ENCODE peak calls at places on chromosomes 6 and 20, in eight cellular contexts. W is Caco-2, M is mesendoderm, K is mesenchymal stem cell, G is Panc1, X is transverse colon, N is astrocyte, J is heart left ventricle. O is an unnamed sample. For H3K4me1, the result is how much of the 10 kb centered on the place peaks cover.

GRCh38 chr6:5471637-5472430 is 210.5 kb downstream of the FARS2 start:
- DNase-seq in K (peak), N (peak), M (peak), G (no peak), W (no peak), X (no peak), J (no peak), O (peak)

GRCh38 chr20:22060610-22061009 is 355.1 kb downstream of the PAX1 start:
- DNase-seq in G (no peak), X (no peak), W (no peak), J (no peak), K (no peak), N (no peak), M (no peak), O (no peak)

GRCh38 chr6:36914227-36914794 is 28.6 kb downstream of the C6orf89 start:
- DNase-seq in G (peak), W (peak), M (peak), X (peak), J (no peak), N (no peak), K (peak), O (no peak)

GRCh38 chr6:1686117-1687098 is 76.7 kb downstream of the FOXC1 start:
- DNase-seq in G (peak), X (no peak), J (peak), K (peak), M (no peak), N (peak), W (no peak), O (no peak)

GRCh38 chr6:52361347-52361944 is 505 bp upstream of the PAQR8 start:
- DNase-seq in K (peak), J (peak), X (peak), G (no peak), N (peak), W (no peak), M (peak), O (no peak)

GRCh38 chr20:51258582-51259175 is 235.8 kb upstream of the KCNG1 start:
- DNase-seq in G (no peak), N (peak), K (peak), X (no peak), W (peak), J (no peak), M (peak), O (no peak)

GRCh38 chr6:131116755-131117360 is 18.4 kb upstream of the AKAP7 start:
- DNase-seq in W (no peak), K (peak), N (no peak), J (no peak), M (peak), X (no peak), G (peak), O (no peak)

GRCh38 chr6:107062691-107063090 is 34.7 kb downstream of the MTRES1 start:
- DNase-seq in N (no peak), G (no peak), W (no peak), J (no peak), M (peak), K (no peak), X (no peak), O (no peak)

GRCh38 chr6:113104546-113105325 is 752.4 kb upstream of the MARCKS start:
- DNase-seq in W (no peak), X (no peak), N (peak), G (no peak), M (no peak), J (no peak), K (peak), O (no peak)

GRCh38 chr20:24619212-24619611 is 149.8 kb downstream of the SYNDIG1 start:
- DNase-seq in M (no peak), J (no peak), W (no peak), X (no peak), N (no peak), K (no peak), G (no peak), O (no peak)

GRCh38 chr6:97282726-97283617 is at the start of gene MMS22L:
- DNase-seq in X (peak), W (peak), J (peak), N (peak), M (peak), K (peak), G (peak), O (peak)

GRCh38 chr6:34237316-34237721 is 646 bp downstream of the HMGA1 start:
- DNase-seq in J (no peak), G (no peak), K (no peak), N (no peak), M (no peak), W (no peak), X (no peak), O (peak)

GRCh38 chr6:150142657-150143501 is at the start of gene PPP1R14C:
- DNase-seq in K (no peak), N (peak), X (peak), M (peak), G (no peak), W (no peak), J (peak), O (no peak)

GRCh38 chr20:8796088-8796665 is 272.7 kb upstream of the PLCB4 start:
- DNase-seq in W (no peak), M (no peak), J (no peak), N (peak), K (no peak), X (no peak), G (no peak), O (no peak)

GRCh38 chr20:25274481-25274880 is 26.6 kb downstream of the PYGB start:
- DNase-seq in N (no peak), G (no peak), M (no peak), K (no peak), J (peak), W (peak), X (peak), O (peak)

GRCh38 chr6:41939091-41939847 is 2.3 kb downstream of the CCND3 start:
- DNase-seq in X (peak), J (peak), N (peak), W (peak), M (peak), K (peak), G (no peak), O (no peak)

GRCh38 chr6:112039431-112039770 is 14.5 kb upstream of the CCN6 start:
- DNase-seq in N (no peak), G (no peak), W (no peak), M (no peak), X (no peak), J (no peak), K (no peak), O (no peak)

GRCh38 chr6:6699741-6700367 is 111.3 kb downstream of the LY86 start:
- DNase-seq in W (no peak), K (peak), N (peak), G (no peak), M (peak), J (peak), X (peak), O (peak)

DNA sequence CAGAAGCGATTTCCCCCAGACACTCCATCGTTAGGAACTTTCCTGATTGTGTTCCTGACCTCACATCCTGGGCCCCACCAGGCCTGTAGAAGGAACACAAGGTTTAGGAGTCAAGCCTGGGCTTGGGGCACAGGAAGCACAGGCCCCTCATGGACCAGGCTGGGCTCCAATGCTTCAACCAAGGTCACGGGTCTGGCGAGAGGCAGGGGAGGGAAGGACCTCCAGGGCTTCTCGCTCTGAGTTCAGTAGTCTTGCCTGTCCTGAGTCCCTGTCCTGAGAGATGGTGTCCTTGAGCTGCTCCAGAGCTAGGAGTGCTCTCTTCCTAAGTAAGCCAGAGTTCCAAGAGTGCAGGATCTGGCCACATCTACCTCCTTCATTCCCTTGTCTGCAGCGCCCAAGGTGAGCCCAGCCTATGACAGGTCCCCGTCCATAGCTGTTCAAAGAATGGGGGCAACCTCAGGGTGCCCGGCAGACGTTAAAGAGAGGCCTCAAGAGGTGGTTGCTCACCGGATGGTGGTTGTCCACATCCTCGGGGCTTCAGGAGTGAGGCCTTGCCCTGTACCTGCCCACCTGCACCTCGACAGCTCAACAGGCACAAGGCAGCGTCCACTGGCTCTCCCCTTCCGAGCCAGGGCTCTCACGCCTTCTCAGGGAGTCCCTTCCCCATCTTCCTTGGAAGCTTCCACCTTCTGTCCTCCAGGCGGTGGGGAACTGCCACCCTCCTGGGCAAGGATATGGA is 1.6 kb upstream of the TUBB1 start:
- DNase-seq in J (no peak), W (no peak), K (no peak), M (no peak), N (no peak), X (no peak), G (no peak), O (no peak)
- H3K4me1 ChIP-seq in J (under half), W (under half), K (under half), M (under half), N (under half), X (under half), G (under half), O (under half)

GRCh38 chr20:36682311-36682710 is 36.3 kb upstream of the SLA2 start:
- DNase-seq in W (no peak), J (no peak), X (no peak), K (no peak), M (no peak), N (no peak), G (no peak), O (no peak)

GRCh38 chr20:36672991-36673390 is 27.0 kb upstream of the SLA2 start:
- DNase-seq in K (peak), W (no peak), G (no peak), X (no peak), N (no peak), J (no peak), M (no peak), O (no peak)

GRCh38 chr20:36677422-36677771 is 31.4 kb upstream of the SLA2 start:
- DNase-seq in K (no peak), J (no peak), M (no peak), G (no peak), X (no peak), W (no peak), N (no peak), O (no peak)

DNA sequence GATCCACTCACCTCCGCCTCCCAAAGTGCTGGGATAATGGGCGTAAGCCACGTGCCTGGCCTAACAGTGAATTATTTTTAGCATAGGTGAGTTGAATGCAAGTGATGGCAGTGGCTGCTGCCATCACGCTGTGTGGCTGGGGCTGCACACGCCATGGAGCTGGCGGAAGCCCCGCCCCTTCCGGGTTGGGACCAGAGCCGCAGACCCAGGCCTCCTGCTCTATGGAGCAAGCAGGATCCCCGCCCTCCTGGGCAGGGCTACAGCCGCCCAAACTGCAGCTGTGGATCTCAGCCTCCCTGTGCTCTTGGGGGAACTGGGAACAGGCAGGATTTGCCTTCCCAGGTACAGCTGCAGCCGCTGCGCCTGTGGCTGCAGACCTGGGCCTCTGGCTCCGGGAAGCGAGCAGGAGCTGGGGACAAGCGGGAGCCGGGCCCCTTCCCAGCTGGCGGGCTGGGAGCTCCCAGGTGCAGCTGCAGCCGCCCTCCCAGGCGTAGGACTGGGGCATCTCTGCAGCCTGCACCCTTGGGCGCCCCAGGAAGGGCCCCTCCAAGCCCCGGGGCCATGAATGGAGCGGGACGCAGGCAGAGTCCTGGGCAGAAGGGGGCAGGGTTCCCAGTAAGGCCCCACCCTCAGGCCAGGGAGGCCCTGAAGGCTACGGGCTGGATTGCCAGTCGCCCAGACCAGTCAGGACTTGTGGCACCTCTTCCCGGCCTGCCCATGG is 30.9 kb upstream of the SLA2 start:
- DNase-seq in K (peak), W (peak), X (no peak), N (no peak), M (peak), G (no peak), J (no peak), O (peak)
- H3K4me3 ChIP-seq in K (no peak), W (no peak), X (no peak), N (no peak), M (peak), G (no peak), J (no peak), O (peak)

GRCh38 chr6:144415014-144415413 is 129.9 kb downstream of the UTRN start:
- DNase-seq in G (peak), X (no peak), W (no peak), K (peak), J (no peak), N (peak), M (no peak), O (no peak)
- H3K4me1 ChIP-seq in G (half or more), X (under half), W (under half), K (under half), J (under half), N (under half), M (under half), O (under half)

GRCh38 chr20:47349365-47350180 is 6.9 kb downstream of the ZMYND8 start:
- DNase-seq in N (peak), J (no peak), M (peak), K (no peak), W (no peak), X (no peak), G (no peak), O (no peak)

GRCh38 chr20:47352332-47353223 is 3.9 kb downstream of the ZMYND8 start:
- DNase-seq in X (peak), J (peak), K (no peak), G (no peak), N (peak), W (no peak), M (peak), O (no peak)

GRCh38 chr20:47350181-47350550 is 6.3 kb downstream of the ZMYND8 start:
- DNase-seq in G (no peak), X (no peak), N (no peak), K (no peak), J (no peak), W (no peak), M (no peak), O (no peak)

GRCh38 chr20:47351643-47352331 is 4.7 kb downstream of the ZMYND8 start:
- DNase-seq in N (no peak), X (no peak), J (no peak), G (no peak), W (no peak), M (peak), K (no peak), O (no peak)

DNA sequence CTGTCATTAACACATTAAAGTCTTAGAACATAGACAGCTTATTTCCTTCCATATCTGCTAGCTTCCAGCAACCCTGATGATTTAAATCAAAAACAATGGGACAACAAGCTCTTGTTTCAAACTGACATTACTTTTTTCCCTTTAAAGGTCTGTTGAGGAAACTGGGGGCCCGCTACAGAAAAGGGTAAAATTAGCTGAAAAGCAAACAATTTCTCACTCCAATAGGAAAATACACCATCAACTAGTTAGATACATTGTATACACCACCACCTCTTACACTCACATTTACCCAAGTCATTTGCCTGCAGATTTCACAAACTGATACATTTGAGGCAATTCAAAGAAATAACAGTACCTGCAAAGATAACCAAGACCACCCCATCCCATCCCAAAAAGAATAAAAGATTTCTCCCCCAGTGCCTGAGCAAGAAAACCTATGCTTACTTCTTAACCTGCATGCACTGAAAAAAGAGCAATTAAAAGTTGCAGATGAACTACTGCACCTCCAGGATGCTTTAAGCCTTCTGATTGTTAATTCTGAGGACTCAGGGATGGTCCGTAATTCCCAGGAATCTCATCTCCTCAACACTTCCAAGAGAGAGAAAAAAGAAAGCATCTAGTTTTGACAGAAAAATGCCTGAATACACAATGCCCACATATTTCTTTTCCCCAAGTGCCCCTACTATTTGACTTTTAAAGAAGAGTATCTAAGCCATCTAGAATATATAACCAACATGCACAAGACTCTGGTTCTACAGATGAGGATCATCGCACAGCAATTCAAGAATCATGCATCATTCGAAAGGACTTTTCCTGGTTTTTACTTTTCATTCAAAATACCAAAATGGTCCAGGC is 5.6 kb downstream of the ZMYND8 start:
- DNase-seq in G (no peak), X (no peak), W (no peak), J (no peak), K (no peak), M (no peak), N (no peak), O (no peak)
- H3K4me3 ChIP-seq in G (peak), X (no peak), W (no peak), J (peak), K (peak), M (no peak), N (peak), O (peak)

GRCh38 chr6:159970659-159971063 is 1.8 kb downstream of the IGF2R start:
- DNase-seq in W (no peak), K (no peak), G (no peak), X (no peak), J (no peak), M (no peak), N (no peak), O (no peak)

GRCh38 chr6:159969921-159970320 is 1.0 kb downstream of the IGF2R start:
- DNase-seq in M (peak), W (peak), K (peak), J (peak), N (peak), G (no peak), X (peak), O (peak)

GRCh38 chr6:159966981-159967380 is 1.9 kb upstream of the IGF2R start:
- DNase-seq in N (no peak), M (no peak), W (no peak), G (no peak), J (no peak), K (no peak), X (no peak), O (no peak)

GRCh38 chr6:159969204-159969912 is 476 bp downstream of the IGF2R start:
- DNase-seq in N (no peak), M (peak), W (peak), G (no peak), X (peak), J (peak), K (no peak), O (peak)

DNA sequence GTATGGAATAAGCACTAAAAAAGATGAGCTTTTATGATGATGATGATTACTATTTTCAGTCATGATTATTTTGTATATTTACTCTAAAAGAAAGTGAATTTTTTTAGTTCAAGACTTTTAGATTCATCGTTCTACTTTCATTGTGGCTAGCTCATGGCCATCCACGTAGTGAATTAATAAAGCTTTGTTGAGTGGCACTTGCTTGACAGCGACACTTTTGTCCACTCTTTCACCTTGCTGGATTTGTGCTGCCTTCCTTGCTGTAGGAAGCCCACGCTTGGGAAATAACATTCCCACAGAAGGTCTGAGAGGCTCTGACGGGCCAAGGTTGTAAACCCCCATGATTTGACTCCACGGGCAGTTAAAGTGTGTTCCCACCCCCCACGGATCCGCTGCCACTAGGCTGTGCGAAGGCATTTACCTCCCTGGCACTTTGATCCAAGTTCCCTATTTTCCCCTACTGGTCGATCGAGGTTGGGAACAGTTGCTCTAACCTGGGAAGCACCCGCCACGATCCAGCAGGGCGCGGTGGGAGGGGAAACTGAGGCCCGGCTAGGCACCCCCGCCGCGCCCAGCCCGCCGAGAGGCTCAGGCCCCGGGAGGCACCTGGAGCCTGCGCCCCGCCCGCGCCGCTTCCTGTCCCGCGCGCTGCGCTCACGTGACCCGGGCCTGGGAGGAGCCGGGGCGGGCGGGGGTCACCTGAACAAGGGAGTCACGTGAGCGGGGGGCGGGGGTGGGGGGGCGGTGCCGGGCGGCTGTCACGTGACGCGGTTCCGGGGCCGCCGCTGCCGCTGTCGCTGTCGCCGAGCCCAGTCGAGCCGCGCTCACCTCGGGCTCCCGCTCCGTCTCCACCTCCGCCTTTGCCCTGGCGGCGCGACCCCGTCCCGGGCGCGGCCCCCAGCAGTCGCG is at the start of gene IGF2R:
- DNase-seq in N (peak), G (no peak), W (peak), K (peak), X (peak), M (peak), J (peak), O (peak)
- H3K4me1 ChIP-seq in N (under half), G (under half), W (under half), K (under half), X (under half), M (under half), J (under half), O (under half)

GRCh38 chr20:16599257-16599656 is 26.0 kb upstream of the KIF16B start:
- DNase-seq in M (no peak), X (no peak), G (no peak), N (no peak), K (no peak), J (no peak), W (no peak), O (no peak)
- H3K4me3 ChIP-seq in M (no peak), X (no peak), G (no peak), N (no peak), K (no peak), J (no peak), W (no peak), O (no peak)

O was measured in BE2C.